ENCODE peak calls at places on chromosomes 6 and 20, in five cellular contexts. One of them, this sample, is unnamed.

GRCh38 chr6:151900897-151901485 is 93.5 kb downstream of the ESR1 start:
- DNase-seq in NAMALWA: no peak
- DNase-seq in effector CD8-positive, alpha-beta T cell: no peak
- DNase-seq in neural progenitor cell: no peak
- DNase-seq in NCI-H187 treated with DMSO at 0.1 percent for 48 hours: no peak
- DNase-seq in this sample: no peak

GRCh38 chr6:119350202-119351004 is 842 bp upstream of the MAN1A1 start:
- DNase-seq in NAMALWA: peak; percentile 88
- DNase-seq in effector CD8-positive, alpha-beta T cell: no peak
- DNase-seq in neural progenitor cell: no peak
- DNase-seq in NCI-H187 treated with DMSO at 0.1 percent for 48 hours: no peak
- DNase-seq in this sample: no peak

GRCh38 chr20:58583141-58583540 is 67.9 kb upstream of the APCDD1L start:
- DNase-seq in NAMALWA: no peak
- DNase-seq in effector CD8-positive, alpha-beta T cell: no peak
- DNase-seq in neural progenitor cell: no peak
- DNase-seq in NCI-H187 treated with DMSO at 0.1 percent for 48 hours: no peak
- DNase-seq in this sample: no peak

GRCh38 chr20:49385471-49385870 is 97.0 kb downstream of the KCNB1 start:
- DNase-seq in NAMALWA: peak; percentile 80
- DNase-seq in effector CD8-positive, alpha-beta T cell: no peak
- DNase-seq in neural progenitor cell: peak; percentile 71
- DNase-seq in NCI-H187 treated with DMSO at 0.1 percent for 48 hours: peak; percentile 10
- DNase-seq in this sample: no peak

GRCh38 chr6:108169801-108170606 is 4.2 kb downstream of the NR2E1 start:
- DNase-seq in NAMALWA: no peak
- DNase-seq in effector CD8-positive, alpha-beta T cell: no peak
- DNase-seq in neural progenitor cell: peak; percentile 63
- DNase-seq in NCI-H187 treated with DMSO at 0.1 percent for 48 hours: no peak
- DNase-seq in this sample: no peak

GRCh38 chr6:12101653-12102312 is 89.7 kb downstream of the HIVEP1 start:
- DNase-seq in NAMALWA: no peak
- DNase-seq in effector CD8-positive, alpha-beta T cell: no peak
- DNase-seq in neural progenitor cell: no peak
- DNase-seq in NCI-H187 treated with DMSO at 0.1 percent for 48 hours: no peak
- DNase-seq in this sample: no peak

GRCh38 chr6:30127238-30128093 is 8.5 kb upstream of the TRIM40 start:
- DNase-seq in NAMALWA: no peak
- DNase-seq in effector CD8-positive, alpha-beta T cell: no peak
- DNase-seq in neural progenitor cell: peak; percentile 69
- DNase-seq in NCI-H187 treated with DMSO at 0.1 percent for 48 hours: no peak
- DNase-seq in this sample: no peak

GRCh38 chr6:17691925-17692538 is 14.7 kb downstream of the NUP153 start:
- DNase-seq in NAMALWA: no peak
- DNase-seq in effector CD8-positive, alpha-beta T cell: no peak
- DNase-seq in neural progenitor cell: no peak
- DNase-seq in NCI-H187 treated with DMSO at 0.1 percent for 48 hours: no peak
- DNase-seq in this sample: no peak